ENCODE peak calls at places on chromosomes 5 and 9, in seven cellular contexts. G is progenitor cell of endocrine pancreas; F is SIG-M5; M is anterior cingulate cortex; N is stimulated activated CD4-positive, alpha-beta T cell treated with anti-CD3 and anti-CD28 coated beads, Interleukin-4, amount 100 ng/mL, for 4 hours; Y is activated naive CD4-positive, alpha-beta T cell; D is NCI-H1105. K is an unnamed sample.

GRCh38 chr5:98657559-98657958 is 115.9 kb upstream of the RGMB start:
- DNase-seq in D (no peak), Y (no peak), F (no peak), G (no peak), N (no peak), M (no peak), K (no peak)

GRCh38 chr5:9686211-9686610 is 56.1 kb upstream of the TAS2R1 start:
- DNase-seq in Y (no peak), D (no peak), N (no peak), F (no peak), G (no peak), M (no peak), K (no peak)

GRCh38 chr5:68060382-68060781 is 155.2 kb upstream of the PIK3R1 start:
- DNase-seq in Y (no peak), D (no peak), F (no peak), G (no peak), M (no peak), N (no peak), K (no peak)

GRCh38 chr5:150457112-150457511 is 7.6 kb upstream of the RPS14 start:
- DNase-seq in G (no peak), Y (no peak), M (no peak), D (no peak), N (no peak), F (no peak), K (no peak)

GRCh38 chr5:96823900-96824351 is 16.2 kb upstream of the ERAP1 start:
- DNase-seq in D (no peak), G (no peak), N (no peak), F (no peak), M (no peak), Y (no peak), K (no peak)

GRCh38 chr5:53874409-53874808 is 314.0 kb downstream of the NDUFS4 start:
- DNase-seq in D (no peak), N (no peak), M (no peak), Y (no peak), G (no peak), F (no peak), K (no peak)

GRCh38 chr9:70609542-70610286 is 195.3 kb upstream of the KLF9 start:
- DNase-seq in M (no peak), F (no peak), G (no peak), D (no peak), N (no peak), Y (no peak), K (no peak)

GRCh38 chr5:174505621-174506020 is 218.8 kb upstream of the MSX2 start:
- DNase-seq in G (no peak), M (no peak), F (no peak), Y (no peak), N (no peak), D (peak; percentile 17), K (no peak)

GRCh38 chr5:125891326-125891725 is 531.9 kb upstream of the GRAMD2B start:
- DNase-seq in F (no peak), M (no peak), Y (no peak), G (no peak), N (no peak), D (no peak), K (no peak)

GRCh38 chr5:173245319-173246134 is 10.5 kb upstream of the NKX2-5 start:
- DNase-seq in M (no peak), F (no peak), G (no peak), Y (no peak), D (no peak), N (no peak), K (no peak)

GRCh38 chr9:97571664-97572063 is 61.5 kb downstream of the TSTD2 start:
- DNase-seq in F (no peak), G (no peak), Y (no peak), M (peak; percentile 18), N (no peak), D (no peak), K (no peak)

GRCh38 chr9:78130004-78130403 is 98.4 kb upstream of the GNAQ start:
- DNase-seq in D (no peak), G (no peak), Y (no peak), M (peak; percentile 85), F (no peak), N (no peak), K (peak; percentile 96)

GRCh38 chr5:32474201-32474854 is 29.8 kb upstream of the ZFR start:
- DNase-seq in D (no peak), Y (no peak), F (no peak), M (no peak), N (no peak), G (no peak), K (no peak)

GRCh38 chr5:126454081-126454480 is 30.9 kb downstream of the GRAMD2B start:
- DNase-seq in F (no peak), Y (no peak), N (no peak), G (no peak), D (peak; percentile 4), M (peak; percentile 81), K (peak; percentile 99)

GRCh38 chr5:170451764-170452365 is 52.0 kb upstream of the KCNIP1 start:
- DNase-seq in M (no peak), G (no peak), D (no peak), N (no peak), Y (no peak), F (peak; percentile 74), K (no peak)

K was measured in pons.